ENCODE peak calls at places on chromosome 5, in ten cellular contexts. One of them, this sample, is unnamed.

GRCh38 chr5:163347671-163348070 is 89.7 kb upstream of the CCNG1 start:
- DNase-seq in neural crest cell: peak
- DNase-seq in Calu3: peak
- DNase-seq in psoas muscle: no peak
- DNase-seq in mucosa of descending colon: no peak
- DNase-seq in HFFc6: peak
- DNase-seq in WERI-Rb-1: peak
- DNase-seq in CD8-positive, alpha-beta T cell: peak
- DNase-seq in fibroblast of mammary gland: peak
- DNase-seq in CD14-positive monocyte: peak
- DNase-seq in this sample: no peak

GRCh38 chr5:132629230-132629944 is 28.6 kb upstream of the IL13 start:
- DNase-seq in psoas muscle: no peak
- DNase-seq in CD14-positive monocyte: no peak
- DNase-seq in CD8-positive, alpha-beta T cell: no peak
- DNase-seq in Calu3: no peak
- DNase-seq in neural crest cell: no peak
- DNase-seq in mucosa of descending colon: no peak
- DNase-seq in fibroblast of mammary gland: no peak
- DNase-seq in HFFc6: no peak
- DNase-seq in WERI-Rb-1: no peak
- DNase-seq in this sample: no peak

GRCh38 chr5:149338364-149338763 is 6.9 kb upstream of the GRPEL2 start:
- DNase-seq in fibroblast of mammary gland: no peak
- DNase-seq in WERI-Rb-1: no peak
- DNase-seq in CD8-positive, alpha-beta T cell: no peak
- DNase-seq in CD14-positive monocyte: no peak
- DNase-seq in neural crest cell: no peak
- DNase-seq in Calu3: no peak
- DNase-seq in HFFc6: no peak
- DNase-seq in psoas muscle: no peak
- DNase-seq in mucosa of descending colon: no peak
- DNase-seq in this sample: no peak

GRCh38 chr5:83956386-83956785 is 235.7 kb upstream of the HAPLN1 start:
- DNase-seq in neural crest cell: no peak
- DNase-seq in Calu3: no peak
- DNase-seq in CD8-positive, alpha-beta T cell: no peak
- DNase-seq in fibroblast of mammary gland: no peak
- DNase-seq in CD14-positive monocyte: no peak
- DNase-seq in WERI-Rb-1: no peak
- DNase-seq in HFFc6: no peak
- DNase-seq in psoas muscle: no peak
- DNase-seq in mucosa of descending colon: no peak
- DNase-seq in this sample: no peak

GRCh38 chr5:142385194-142385593 is 60.4 kb upstream of the SPRY4 start:
- DNase-seq in Calu3: no peak
- DNase-seq in psoas muscle: no peak
- DNase-seq in fibroblast of mammary gland: peak
- DNase-seq in WERI-Rb-1: no peak
- DNase-seq in CD14-positive monocyte: no peak
- DNase-seq in HFFc6: peak
- DNase-seq in neural crest cell: no peak
- DNase-seq in mucosa of descending colon: no peak
- DNase-seq in CD8-positive, alpha-beta T cell: no peak
- DNase-seq in this sample: peak

GRCh38 chr5:158142182-158142581 is 283.2 kb upstream of the CLINT1 start:
- DNase-seq in WERI-Rb-1: no peak
- DNase-seq in psoas muscle: no peak
- DNase-seq in HFFc6: no peak
- DNase-seq in mucosa of descending colon: no peak
- DNase-seq in CD8-positive, alpha-beta T cell: no peak
- DNase-seq in CD14-positive monocyte: no peak
- DNase-seq in fibroblast of mammary gland: peak
- DNase-seq in neural crest cell: no peak
- DNase-seq in Calu3: no peak
- DNase-seq in this sample: no peak

GRCh38 chr5:64166201-64166959 is 737 bp downstream of the RNF180 start:
- DNase-seq in Calu3: no peak
- DNase-seq in neural crest cell: peak
- DNase-seq in WERI-Rb-1: no peak
- DNase-seq in CD8-positive, alpha-beta T cell: no peak
- DNase-seq in HFFc6: no peak
- DNase-seq in mucosa of descending colon: no peak
- DNase-seq in fibroblast of mammary gland: peak
- DNase-seq in psoas muscle: no peak
- DNase-seq in CD14-positive monocyte: no peak
- DNase-seq in this sample: no peak

GRCh38 chr5:140344683-140345423 is 1.6 kb downstream of the HBEGF start:
- DNase-seq in CD14-positive monocyte: no peak
- DNase-seq in HFFc6: no peak
- DNase-seq in mucosa of descending colon: no peak
- DNase-seq in psoas muscle: peak
- DNase-seq in fibroblast of mammary gland: peak
- DNase-seq in neural crest cell: no peak
- DNase-seq in Calu3: peak
- DNase-seq in CD8-positive, alpha-beta T cell: no peak
- DNase-seq in WERI-Rb-1: no peak
- DNase-seq in this sample: peak

GRCh38 chr5:82387041-82387818 is 109.1 kb upstream of the RPS23 start:
- DNase-seq in CD14-positive monocyte: no peak
- DNase-seq in psoas muscle: no peak
- DNase-seq in mucosa of descending colon: no peak
- DNase-seq in fibroblast of mammary gland: peak
- DNase-seq in HFFc6: no peak
- DNase-seq in WERI-Rb-1: no peak
- DNase-seq in neural crest cell: no peak
- DNase-seq in CD8-positive, alpha-beta T cell: no peak
- DNase-seq in Calu3: peak
- DNase-seq in this sample: no peak

GRCh38 chr5:126354857-126355731 is 68.1 kb upstream of the GRAMD2B start:
- DNase-seq in WERI-Rb-1: no peak
- DNase-seq in Calu3: peak
- DNase-seq in psoas muscle: no peak
- DNase-seq in CD8-positive, alpha-beta T cell: no peak
- DNase-seq in neural crest cell: no peak
- DNase-seq in fibroblast of mammary gland: no peak
- DNase-seq in mucosa of descending colon: no peak
- DNase-seq in CD14-positive monocyte: no peak
- DNase-seq in HFFc6: no peak
- DNase-seq in this sample: no peak

GRCh38 chr5:64707191-64707590 is 16.9 kb downstream of the SHISAL2B start:
- DNase-seq in psoas muscle: no peak
- DNase-seq in CD14-positive monocyte: no peak
- DNase-seq in WERI-Rb-1: no peak
- DNase-seq in mucosa of descending colon: no peak
- DNase-seq in fibroblast of mammary gland: no peak
- DNase-seq in neural crest cell: no peak
- DNase-seq in HFFc6: no peak
- DNase-seq in Calu3: no peak
- DNase-seq in CD8-positive, alpha-beta T cell: no peak
- DNase-seq in this sample: no peak

GRCh38 chr5:38188591-38188990 is 69.8 kb upstream of the EGFLAM start:
- DNase-seq in CD8-positive, alpha-beta T cell: no peak
- DNase-seq in CD14-positive monocyte: no peak
- DNase-seq in WERI-Rb-1: no peak
- DNase-seq in neural crest cell: no peak
- DNase-seq in psoas muscle: no peak
- DNase-seq in HFFc6: no peak
- DNase-seq in Calu3: no peak
- DNase-seq in mucosa of descending colon: no peak
- DNase-seq in fibroblast of mammary gland: no peak
- DNase-seq in this sample: no peak

GRCh38 chr5:38187532-38187931 is 70.8 kb upstream of the EGFLAM start:
- DNase-seq in Calu3: no peak
- DNase-seq in CD14-positive monocyte: no peak
- DNase-seq in mucosa of descending colon: no peak
- DNase-seq in psoas muscle: no peak
- DNase-seq in CD8-positive, alpha-beta T cell: no peak
- DNase-seq in neural crest cell: no peak
- DNase-seq in HFFc6: no peak
- DNase-seq in fibroblast of mammary gland: no peak
- DNase-seq in WERI-Rb-1: no peak
- DNase-seq in this sample: no peak

GRCh38 chr5:38191693-38192092 is 66.7 kb upstream of the EGFLAM start:
- DNase-seq in HFFc6: no peak
- DNase-seq in psoas muscle: no peak
- DNase-seq in WERI-Rb-1: no peak
- DNase-seq in neural crest cell: no peak
- DNase-seq in CD14-positive monocyte: no peak
- DNase-seq in fibroblast of mammary gland: no peak
- DNase-seq in mucosa of descending colon: no peak
- DNase-seq in Calu3: no peak
- DNase-seq in CD8-positive, alpha-beta T cell: no peak
- DNase-seq in this sample: no peak

GRCh38 chr5:38190111-38190510 is 68.2 kb upstream of the EGFLAM start:
- DNase-seq in CD8-positive, alpha-beta T cell: no peak
- DNase-seq in CD14-positive monocyte: no peak
- DNase-seq in HFFc6: no peak
- DNase-seq in WERI-Rb-1: peak
- DNase-seq in neural crest cell: no peak
- DNase-seq in psoas muscle: no peak
- DNase-seq in fibroblast of mammary gland: no peak
- DNase-seq in Calu3: no peak
- DNase-seq in mucosa of descending colon: no peak
- DNase-seq in this sample: no peak

GRCh38 chr5:38189031-38189632 is 69.2 kb upstream of the EGFLAM start:
- DNase-seq in CD14-positive monocyte: no peak
- DNase-seq in CD8-positive, alpha-beta T cell: no peak
- DNase-seq in HFFc6: no peak
- DNase-seq in psoas muscle: no peak
- DNase-seq in neural crest cell: no peak
- DNase-seq in fibroblast of mammary gland: no peak
- DNase-seq in Calu3: no peak
- DNase-seq in mucosa of descending colon: no peak
- DNase-seq in WERI-Rb-1: peak
- DNase-seq in this sample: no peak
- TF ChIP-seq CTCF in CD14-positive monocyte: no peak
- TF ChIP-seq CTCF in CD8-positive, alpha-beta T cell: no peak
- TF ChIP-seq CTCF in HFFc6: no peak
- TF ChIP-seq CTCF in psoas muscle: peak
- TF ChIP-seq CTCF in neural crest cell: no peak
- TF ChIP-seq CTCF in fibroblast of mammary gland: no peak
- TF ChIP-seq CTCF in Calu3: no peak
- TF ChIP-seq CTCF in mucosa of descending colon: no peak
- TF ChIP-seq CTCF in WERI-Rb-1: peak
- TF ChIP-seq CTCF in this sample: peak

GRCh38 chr5:94154672-94155071 is 413.3 kb upstream of the POU5F2 start:
- DNase-seq in neural crest cell: no peak
- DNase-seq in mucosa of descending colon: no peak
- DNase-seq in WERI-Rb-1: no peak
- DNase-seq in HFFc6: no peak
- DNase-seq in psoas muscle: no peak
- DNase-seq in CD14-positive monocyte: no peak
- DNase-seq in fibroblast of mammary gland: no peak
- DNase-seq in CD8-positive, alpha-beta T cell: no peak
- DNase-seq in Calu3: no peak
- DNase-seq in this sample: no peak
- TF ChIP-seq CTCF in neural crest cell: no peak
- TF ChIP-seq CTCF in mucosa of descending colon: no peak
- TF ChIP-seq CTCF in WERI-Rb-1: no peak
- TF ChIP-seq CTCF in HFFc6: no peak
- TF ChIP-seq CTCF in psoas muscle: no peak
- TF ChIP-seq CTCF in CD14-positive monocyte: no peak
- TF ChIP-seq CTCF in fibroblast of mammary gland: no peak
- TF ChIP-seq CTCF in CD8-positive, alpha-beta T cell: no peak
- TF ChIP-seq CTCF in Calu3: no peak
- TF ChIP-seq CTCF in this sample: no peak

GRCh38 chr5:102537011-102537410 is 38.2 kb upstream of the SLCO6A1 start:
- DNase-seq in Calu3: no peak
- DNase-seq in HFFc6: no peak
- DNase-seq in fibroblast of mammary gland: no peak
- DNase-seq in CD8-positive, alpha-beta T cell: no peak
- DNase-seq in psoas muscle: no peak
- DNase-seq in WERI-Rb-1: no peak
- DNase-seq in CD14-positive monocyte: no peak
- DNase-seq in mucosa of descending colon: no peak
- DNase-seq in neural crest cell: no peak
- DNase-seq in this sample: no peak

GRCh38 chr5:102542064-102542463 is 43.3 kb upstream of the SLCO6A1 start:
- DNase-seq in WERI-Rb-1: no peak
- DNase-seq in fibroblast of mammary gland: no peak
- DNase-seq in CD8-positive, alpha-beta T cell: no peak
- DNase-seq in neural crest cell: no peak
- DNase-seq in CD14-positive monocyte: no peak
- DNase-seq in psoas muscle: no peak
- DNase-seq in Calu3: no peak
- DNase-seq in mucosa of descending colon: no peak
- DNase-seq in HFFc6: no peak
- DNase-seq in this sample: no peak

GRCh38 chr5:102540251-102540812 is 41.5 kb upstream of the SLCO6A1 start:
- DNase-seq in HFFc6: no peak
- DNase-seq in CD8-positive, alpha-beta T cell: no peak
- DNase-seq in Calu3: no peak
- DNase-seq in neural crest cell: no peak
- DNase-seq in psoas muscle: no peak
- DNase-seq in CD14-positive monocyte: no peak
- DNase-seq in WERI-Rb-1: no peak
- DNase-seq in mucosa of descending colon: no peak
- DNase-seq in fibroblast of mammary gland: peak
- DNase-seq in this sample: no peak

GRCh38 chr5:102536323-102536928 is 37.6 kb upstream of the SLCO6A1 start:
- DNase-seq in WERI-Rb-1: no peak
- DNase-seq in neural crest cell: no peak
- DNase-seq in CD8-positive, alpha-beta T cell: no peak
- DNase-seq in fibroblast of mammary gland: peak
- DNase-seq in psoas muscle: no peak
- DNase-seq in HFFc6: no peak
- DNase-seq in mucosa of descending colon: no peak
- DNase-seq in CD14-positive monocyte: no peak
- DNase-seq in Calu3: no peak
- DNase-seq in this sample: no peak

GRCh38 chr5:102539598-102539997 is 40.8 kb upstream of the SLCO6A1 start:
- DNase-seq in Calu3: peak
- DNase-seq in psoas muscle: no peak
- DNase-seq in CD14-positive monocyte: no peak
- DNase-seq in WERI-Rb-1: no peak
- DNase-seq in CD8-positive, alpha-beta T cell: no peak
- DNase-seq in fibroblast of mammary gland: peak
- DNase-seq in neural crest cell: no peak
- DNase-seq in HFFc6: no peak
- DNase-seq in mucosa of descending colon: no peak
- DNase-seq in this sample: no peak
- TF ChIP-seq CTCF in Calu3: no peak
- TF ChIP-seq CTCF in psoas muscle: no peak
- TF ChIP-seq CTCF in CD14-positive monocyte: no peak
- TF ChIP-seq CTCF in WERI-Rb-1: no peak
- TF ChIP-seq CTCF in CD8-positive, alpha-beta T cell: no peak
- TF ChIP-seq CTCF in fibroblast of mammary gland: no peak
- TF ChIP-seq CTCF in neural crest cell: no peak
- TF ChIP-seq CTCF in HFFc6: no peak
- TF ChIP-seq CTCF in mucosa of descending colon: no peak
- TF ChIP-seq CTCF in this sample: no peak

DNA sequence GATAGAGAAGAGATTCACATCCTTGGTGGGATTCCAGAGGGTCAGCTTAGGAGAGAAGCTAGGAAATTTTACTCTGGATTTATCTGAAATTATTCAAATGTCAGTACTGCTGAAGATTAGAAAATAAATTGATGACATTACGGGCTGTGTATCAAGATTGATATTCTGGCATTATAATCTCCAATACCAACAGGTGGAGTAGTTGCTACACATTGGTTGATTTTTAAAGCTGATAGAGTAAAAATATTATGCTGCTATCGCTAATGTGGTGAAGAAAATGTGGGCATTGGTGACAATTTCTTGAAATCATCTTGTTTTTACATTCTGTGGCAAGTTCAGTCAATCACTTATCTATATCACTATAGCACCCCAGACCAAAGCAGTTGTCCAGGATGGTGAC is 378.5 kb downstream of the MTRR start:
- DNase-seq in WERI-Rb-1: no peak
- DNase-seq in mucosa of descending colon: no peak
- DNase-seq in psoas muscle: no peak
- DNase-seq in HFFc6: no peak
- DNase-seq in neural crest cell: no peak
- DNase-seq in fibroblast of mammary gland: no peak
- DNase-seq in CD8-positive, alpha-beta T cell: no peak
- DNase-seq in Calu3: no peak
- DNase-seq in CD14-positive monocyte: no peak
- DNase-seq in this sample: no peak
- TF ChIP-seq CTCF in WERI-Rb-1: no peak
- TF ChIP-seq CTCF in mucosa of descending colon: no peak
- TF ChIP-seq CTCF in psoas muscle: no peak
- TF ChIP-seq CTCF in HFFc6: peak
- TF ChIP-seq CTCF in neural crest cell: peak
- TF ChIP-seq CTCF in fibroblast of mammary gland: no peak
- TF ChIP-seq CTCF in CD8-positive, alpha-beta T cell: no peak
- TF ChIP-seq CTCF in Calu3: no peak
- TF ChIP-seq CTCF in CD14-positive monocyte: no peak
- TF ChIP-seq CTCF in this sample: peak

This sample was measured in chondrocyte.